ENCODE peak calls at places on chromosome X, in five cellular contexts. P, M, V, E and H are unnamed samples.

GRCh38 chrX:41664307-41665299 is 24.2 kb upstream of the GPR34 start:
- DNase-seq in P (peak; percentile 52), M (no peak), V (no peak), E (no peak), H (no peak)

GRCh38 chrX:89124985-89125384 is 378.0 kb downstream of the CPXCR1 start:
- DNase-seq in P (no peak), M (no peak), V (no peak), E (no peak), H (no peak)

GRCh38 chrX:108304210-108304609 is 134.0 kb downstream of the COL4A6 start:
- DNase-seq in P (no peak), M (no peak), V (no peak), E (no peak), H (no peak)

GRCh38 chrX:139932077-139932900 is 564 bp downstream of the ATP11C start:
- DNase-seq in P (peak; percentile 55), M (no peak), V (peak; percentile 4), E (no peak), H (peak; percentile 25)

GRCh38 chrX:132743086-132743485 is 215.3 kb downstream of the HS6ST2 start:
- DNase-seq in P (no peak), M (no peak), V (no peak), E (no peak), H (no peak)

GRCh38 chrX:152817082-152817744 is 13.3 kb downstream of the CETN2 start:
- DNase-seq in P (no peak), M (no peak), V (no peak), E (no peak), H (no peak)

GRCh38 chrX:120750381-120750780 is 120.5 kb upstream of the C1GALT1C1 start:
- DNase-seq in P (no peak), M (no peak), V (no peak), E (no peak), H (no peak)

GRCh38 chrX:111164728-111165127 is 68.7 kb downstream of the PAK3 start:
- DNase-seq in P (no peak), M (no peak), V (no peak), E (no peak), H (no peak)

GRCh38 chrX:153388722-153389459 is 12.3 kb downstream of the PNMA6E start:
- DNase-seq in P (no peak), M (no peak), V (no peak), E (no peak), H (no peak)

GRCh38 chrX:31279359-31279758 is 207.5 kb upstream of the FTHL17 start:
- DNase-seq in P (no peak), M (peak; percentile 19), V (no peak), E (no peak), H (no peak)

GRCh38 chrX:28324306-28324705 is 262.9 kb upstream of the IL1RAPL1 start:
- DNase-seq in P (no peak), M (no peak), V (no peak), E (no peak), H (no peak)

GRCh38 chrX:10135561-10136399 is 21.0 kb upstream of the CLCN4 start:
- DNase-seq in P (no peak), M (no peak), V (no peak), E (no peak), H (no peak)

GRCh38 chrX:124557976-124558375 is 211.6 kb downstream of the SH2D1A start:
- DNase-seq in P (no peak), M (no peak), V (no peak), E (no peak), H (no peak)

GRCh38 chrX:69189972-69190371 is 24.7 kb upstream of the PJA1 start:
- DNase-seq in P (no peak), M (no peak), V (no peak), E (peak; percentile 39), H (no peak)

GRCh38 chrX:15915959-15916703 is 61.5 kb upstream of the AP1S2 start:
- DNase-seq in P (no peak), M (no peak), V (no peak), E (no peak), H (no peak)

GRCh38 chrX:12894074-12894691 is 12.2 kb upstream of the TLR8 start:
- DNase-seq in P (peak; percentile 57), M (peak; percentile 59), V (no peak), E (no peak), H (peak; percentile 24)

GRCh38 chrX:68588653-68589371 is 58.7 kb upstream of the STARD8 start:
- DNase-seq in P (no peak), M (no peak), V (no peak), E (no peak), H (no peak)

GRCh38 chrX:141760761-141761160 is 62.2 kb upstream of the SPANXD start:
- DNase-seq in P (no peak), M (no peak), V (no peak), E (no peak), H (no peak)